ENCODE peak calls at places on chromosomes 1 and 21, in five cellular contexts. One of them, this sample, is unnamed.

GRCh38 chr1:155834296-155834926 is 22.6 kb downstream of the GON4L start:
- DNase-seq in HepG2: no peak
- DNase-seq in K562: peak; percentile 71
- DNase-seq in GM12878: no peak
- DNase-seq in A549: no peak
- DNase-seq in this sample: peak; percentile 78

GRCh38 chr1:170494369-170494768 is 37.6 kb upstream of the GORAB start:
- DNase-seq in HepG2: no peak
- DNase-seq in GM12878: no peak
- DNase-seq in A549: no peak
- DNase-seq in K562: no peak
- DNase-seq in this sample: peak; percentile 31

GRCh38 chr1:50724626-50725286 is 235.3 kb downstream of the FAF1 start:
- DNase-seq in GM12878: peak; percentile 62
- DNase-seq in HepG2: no peak
- DNase-seq in A549: no peak
- DNase-seq in K562: no peak
- DNase-seq in this sample: no peak

GRCh38 chr21:14687277-14687642 is 141.1 kb upstream of the SAMSN1 start:
- DNase-seq in GM12878: peak; percentile 71
- DNase-seq in K562: no peak
- DNase-seq in HepG2: no peak
- DNase-seq in A549: no peak
- DNase-seq in this sample: no peak

GRCh38 chr1:25612421-25612820 is 4.2 kb upstream of the MAN1C1 start:
- DNase-seq in K562: no peak
- DNase-seq in A549: no peak
- DNase-seq in HepG2: no peak
- DNase-seq in GM12878: no peak
- DNase-seq in this sample: no peak

GRCh38 chr1:93591833-93592635 is 89.6 kb downstream of the BCAR3 start:
- DNase-seq in GM12878: peak; percentile 46
- DNase-seq in A549: no peak
- DNase-seq in K562: peak; percentile 39
- DNase-seq in HepG2: peak; percentile 90
- DNase-seq in this sample: no peak

GRCh38 chr1:232533328-232533727 is 96.6 kb downstream of the SIPA1L2 start:
- DNase-seq in K562: no peak
- DNase-seq in GM12878: no peak
- DNase-seq in A549: no peak
- DNase-seq in HepG2: no peak
- DNase-seq in this sample: no peak

GRCh38 chr1:225926551-225927113 is 2.6 kb upstream of the PYCR2 start:
- DNase-seq in K562: no peak
- DNase-seq in GM12878: no peak
- DNase-seq in HepG2: no peak
- DNase-seq in A549: no peak
- DNase-seq in this sample: no peak

GRCh38 chr1:3652538-3653285 is 396 bp downstream of the TP73 start:
- DNase-seq in K562: peak; percentile 55
- DNase-seq in GM12878: no peak
- DNase-seq in HepG2: peak; percentile 9
- DNase-seq in A549: no peak
- DNase-seq in this sample: peak; percentile 62

GRCh38 chr1:78493456-78493855 is 2.7 kb downstream of the PTGFR start:
- DNase-seq in HepG2: no peak
- DNase-seq in K562: no peak
- DNase-seq in A549: no peak
- DNase-seq in GM12878: no peak
- DNase-seq in this sample: no peak

GRCh38 chr21:21387891-21388290 is 389.7 kb downstream of the NCAM2 start:
- DNase-seq in K562: no peak
- DNase-seq in HepG2: no peak
- DNase-seq in A549: no peak
- DNase-seq in GM12878: no peak
- DNase-seq in this sample: no peak
- TF ChIP-seq JUNB in K562: no peak
- TF ChIP-seq JUNB in HepG2: no peak
- TF ChIP-seq JUNB in A549: no peak
- TF ChIP-seq JUNB in GM12878: no peak
- TF ChIP-seq JUNB in this sample: no peak

DNA sequence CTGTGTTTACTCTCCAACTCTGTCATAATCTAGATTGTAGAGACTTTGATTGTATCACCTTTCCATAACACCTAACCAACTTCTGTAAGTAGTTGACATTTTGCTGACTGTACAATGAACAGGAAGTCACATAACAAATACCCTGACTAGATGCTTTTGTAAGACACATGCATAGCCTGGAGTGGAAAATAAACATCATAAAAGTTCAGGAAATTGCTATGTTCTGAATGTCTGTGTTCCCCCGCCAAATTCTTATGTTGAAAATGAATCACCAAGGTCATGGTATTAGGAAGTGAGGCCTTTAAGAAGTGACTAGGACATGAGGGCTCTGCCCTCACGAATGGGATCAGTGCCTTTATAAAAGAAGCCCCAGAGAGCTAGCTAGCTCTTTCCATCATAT is 40.4 kb upstream of the ZSWIM5 start:
- DNase-seq in K562: no peak
- DNase-seq in A549: no peak
- DNase-seq in GM12878: no peak
- DNase-seq in HepG2: peak; percentile 73
- DNase-seq in this sample: no peak
- TF ChIP-seq JUNB in K562: no peak
- TF ChIP-seq JUNB in A549: peak; percentile 32
- TF ChIP-seq JUNB in GM12878: no peak
- TF ChIP-seq JUNB in HepG2: no peak
- TF ChIP-seq JUNB in this sample: no peak

DNA sequence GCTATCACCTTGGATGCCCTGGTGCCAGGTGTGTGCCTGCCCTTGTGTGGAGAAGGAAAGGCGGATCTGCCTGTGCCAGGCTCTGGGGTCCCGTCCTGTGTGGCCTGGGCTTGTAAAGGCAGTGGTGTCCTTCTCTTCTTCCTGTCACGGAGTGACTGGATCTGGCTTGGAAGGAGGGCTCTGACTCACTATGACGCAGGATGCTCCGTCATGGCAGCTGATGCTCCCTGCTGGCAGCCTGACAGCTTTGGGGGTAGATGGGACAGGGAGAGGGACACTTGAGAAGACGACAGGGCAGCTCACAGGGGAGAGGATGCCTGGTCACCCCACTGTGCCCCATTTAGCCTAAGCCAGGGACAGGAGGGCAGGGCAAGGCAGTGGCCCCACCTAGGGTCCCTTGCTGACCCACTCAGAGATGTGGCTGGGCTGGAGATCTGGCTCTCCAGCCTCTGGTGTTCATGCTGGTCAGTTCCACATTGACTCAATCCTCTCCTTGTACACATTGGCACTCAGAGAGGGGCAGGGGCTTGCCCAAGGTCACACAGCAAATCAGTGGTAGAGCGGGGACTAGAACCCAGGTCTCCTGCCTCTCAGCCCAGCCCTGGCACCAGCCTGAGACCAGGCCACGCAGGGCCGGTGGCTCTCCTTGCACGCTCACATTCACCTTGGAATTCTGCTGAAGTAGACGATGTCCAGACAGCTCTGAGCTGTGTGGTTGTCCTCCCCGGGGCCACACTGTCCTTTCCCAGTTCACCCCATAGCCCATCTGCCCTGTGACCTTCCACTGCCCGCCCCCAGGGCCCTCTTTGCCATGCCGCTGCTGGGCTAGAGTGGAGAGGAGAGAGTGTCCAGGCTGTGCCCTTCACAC is 2.8 kb upstream of the FAM131C start:
- DNase-seq in HepG2: no peak
- DNase-seq in GM12878: no peak
- DNase-seq in A549: peak; percentile 70
- DNase-seq in K562: peak; percentile 81
- DNase-seq in this sample: no peak
- TF ChIP-seq JUNB in HepG2: no peak
- TF ChIP-seq JUNB in GM12878: no peak
- TF ChIP-seq JUNB in A549: peak; percentile 62
- TF ChIP-seq JUNB in K562: no peak
- TF ChIP-seq JUNB in this sample: no peak

DNA sequence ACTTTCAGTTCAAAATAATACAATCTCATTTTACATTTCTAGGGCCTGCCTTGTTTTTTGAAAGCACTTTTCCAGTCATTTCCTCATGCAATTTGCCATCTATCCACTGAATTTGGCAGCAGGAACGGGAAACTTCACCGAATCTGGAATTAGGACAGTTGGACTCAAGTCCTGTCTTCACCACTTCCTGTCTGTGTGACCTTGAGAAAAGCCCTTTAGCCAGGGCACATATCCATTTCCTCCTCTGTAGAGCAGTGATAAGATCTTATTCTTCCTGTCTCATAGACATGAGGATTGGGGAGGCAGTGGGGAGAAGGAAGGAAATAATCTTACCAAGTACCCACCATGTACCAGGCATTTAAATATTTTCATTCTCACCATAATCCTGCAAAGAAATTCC is 12.0 kb downstream of the VAV3 start:
- DNase-seq in GM12878: no peak
- DNase-seq in K562: no peak
- DNase-seq in A549: no peak
- DNase-seq in HepG2: no peak
- DNase-seq in this sample: no peak
- TF ChIP-seq JUNB in GM12878: no peak
- TF ChIP-seq JUNB in K562: no peak
- TF ChIP-seq JUNB in A549: no peak
- TF ChIP-seq JUNB in HepG2: no peak
- TF ChIP-seq JUNB in this sample: no peak

GRCh38 chr1:173476197-173476663 is 905 bp upstream of the PRDX6 start:
- DNase-seq in A549: no peak
- DNase-seq in HepG2: no peak
- DNase-seq in K562: no peak
- DNase-seq in GM12878: no peak
- DNase-seq in this sample: no peak

GRCh38 chr1:173475564-173476196 is 1.5 kb upstream of the PRDX6 start:
- DNase-seq in HepG2: peak; percentile 33
- DNase-seq in K562: no peak
- DNase-seq in GM12878: no peak
- DNase-seq in A549: no peak
- DNase-seq in this sample: no peak

GRCh38 chr1:173478099-173478555 is 992 bp downstream of the PRDX6 start:
- DNase-seq in HepG2: peak; percentile 24
- DNase-seq in A549: peak; percentile 58
- DNase-seq in GM12878: no peak
- DNase-seq in K562: peak; percentile 32
- DNase-seq in this sample: peak; percentile 20

GRCh38 chr1:173477286-173478098 is at the start of gene PRDX6:
- DNase-seq in K562: no peak
- DNase-seq in HepG2: peak; percentile 48
- DNase-seq in A549: peak; percentile 33
- DNase-seq in GM12878: no peak
- DNase-seq in this sample: peak; percentile 92

DNA sequence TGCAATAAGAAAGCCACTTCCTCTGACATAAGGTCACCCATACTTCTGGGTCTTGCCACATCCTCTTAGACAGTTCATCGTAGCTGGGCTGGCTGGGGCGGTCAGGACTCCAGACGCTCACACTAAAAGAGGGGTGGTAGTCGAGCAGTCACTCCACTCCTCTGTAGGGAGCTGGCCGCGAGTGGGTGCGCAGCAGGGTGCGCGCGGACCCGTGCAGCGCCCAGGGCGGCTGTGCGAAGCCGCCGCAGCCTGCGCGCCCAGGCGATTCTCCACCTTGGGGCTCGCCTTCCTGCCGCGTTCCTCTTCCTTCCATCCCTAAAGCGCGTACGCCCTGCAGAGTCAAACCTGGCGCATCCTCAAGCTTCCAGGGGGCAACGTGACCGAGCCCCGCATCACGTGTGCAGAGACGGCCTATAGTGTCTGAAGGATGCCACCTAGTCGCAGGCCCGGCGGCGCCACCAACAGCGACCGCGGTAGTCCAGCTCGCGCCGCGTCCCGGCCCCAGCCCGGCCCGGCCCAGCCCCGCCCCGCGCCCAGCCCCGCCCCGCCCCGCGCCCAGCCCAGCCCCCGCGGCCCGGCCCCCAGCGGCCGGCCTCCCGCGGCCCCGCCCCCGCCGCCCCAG is 360 bp upstream of the PRDX6 start:
- DNase-seq in K562: peak; percentile 96
- DNase-seq in A549: peak; percentile 91
- DNase-seq in GM12878: peak; percentile 61
- DNase-seq in HepG2: peak; percentile 93
- DNase-seq in this sample: peak; percentile 97
- TF ChIP-seq JUNB in K562: no peak
- TF ChIP-seq JUNB in A549: no peak
- TF ChIP-seq JUNB in GM12878: no peak
- TF ChIP-seq JUNB in HepG2: no peak
- TF ChIP-seq JUNB in this sample: no peak

GRCh38 chr1:194431121-194431520 is 1244.7 kb upstream of the B3GALT2 start:
- DNase-seq in A549: no peak
- DNase-seq in GM12878: no peak
- DNase-seq in K562: no peak
- DNase-seq in HepG2: no peak
- DNase-seq in this sample: no peak
- TF ChIP-seq JUNB in A549: no peak
- TF ChIP-seq JUNB in GM12878: no peak
- TF ChIP-seq JUNB in K562: no peak
- TF ChIP-seq JUNB in HepG2: no peak
- TF ChIP-seq JUNB in this sample: no peak

GRCh38 chr21:28298251-28298672 is 694.4 kb downstream of the LTN1 start:
- DNase-seq in K562: no peak
- DNase-seq in GM12878: no peak
- DNase-seq in A549: no peak
- DNase-seq in HepG2: no peak
- DNase-seq in this sample: no peak
- TF ChIP-seq JUNB in K562: no peak
- TF ChIP-seq JUNB in GM12878: no peak
- TF ChIP-seq JUNB in A549: no peak
- TF ChIP-seq JUNB in HepG2: no peak
- TF ChIP-seq JUNB in this sample: no peak

DNA sequence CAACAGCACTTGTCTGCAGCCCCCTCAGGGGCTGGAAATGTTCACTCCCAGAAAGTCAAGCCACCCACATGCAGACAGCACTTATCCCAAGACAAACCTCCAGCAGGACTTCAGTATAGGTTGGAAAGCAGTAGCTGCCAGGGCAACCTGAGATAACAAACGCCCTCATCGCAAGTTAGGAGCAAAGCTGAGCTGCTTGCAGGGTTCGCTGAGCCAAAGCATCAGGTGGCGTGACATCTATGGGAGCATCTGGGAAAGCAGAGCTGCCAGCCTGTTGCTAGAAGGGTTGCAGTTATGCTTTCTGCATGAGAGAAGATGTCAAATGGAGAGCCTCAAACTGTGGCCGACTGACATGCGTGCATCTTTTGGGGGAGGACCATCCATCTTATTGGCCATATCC is 4.2 kb upstream of the STXBP3 start:
- DNase-seq in GM12878: no peak
- DNase-seq in K562: no peak
- DNase-seq in A549: no peak
- DNase-seq in HepG2: no peak
- DNase-seq in this sample: peak; percentile 22
- TF ChIP-seq JUNB in GM12878: no peak
- TF ChIP-seq JUNB in K562: no peak
- TF ChIP-seq JUNB in A549: no peak
- TF ChIP-seq JUNB in HepG2: no peak
- TF ChIP-seq JUNB in this sample: no peak

DNA sequence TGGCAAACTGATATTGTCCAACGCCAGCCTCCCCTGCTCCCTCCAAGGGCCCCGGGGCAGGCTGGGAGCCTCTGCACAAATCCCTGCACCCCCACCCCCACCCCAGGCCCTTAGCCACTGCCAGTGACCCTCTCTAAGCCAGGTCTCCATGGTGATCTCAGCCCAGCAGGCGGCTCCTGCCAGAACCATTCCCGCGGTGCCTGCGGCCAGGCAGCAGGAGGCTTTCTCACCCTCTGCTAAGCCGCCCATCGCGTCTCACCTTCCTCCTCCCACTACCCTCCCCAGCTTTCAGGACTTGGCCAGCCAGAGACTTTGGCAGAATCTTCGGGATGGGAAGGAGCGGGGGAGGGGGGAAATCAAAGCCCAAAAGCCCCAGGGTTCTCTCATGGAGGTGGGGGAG is 46.8 kb upstream of the WASF2 start:
- DNase-seq in HepG2: no peak
- DNase-seq in GM12878: no peak
- DNase-seq in A549: no peak
- DNase-seq in K562: no peak
- DNase-seq in this sample: peak; percentile 76
- TF ChIP-seq JUNB in HepG2: no peak
- TF ChIP-seq JUNB in GM12878: no peak
- TF ChIP-seq JUNB in A549: no peak
- TF ChIP-seq JUNB in K562: no peak
- TF ChIP-seq JUNB in this sample: no peak